ENCODE peak calls at places on chromosomes 7 and 10, in six cellular contexts. One of them, this sample, is unnamed.
A peak's percentile ranks its signal among the peaks of the same experiment; 100 is the strongest.

GRCh38 chr7:20745716-20746115 is 41.0 kb downstream of the SP8 start:
- DNase-seq in GM12878: no peak
- DNase-seq in H1: no peak
- DNase-seq in K562: no peak
- DNase-seq in HepG2: no peak
- DNase-seq in HCT116: no peak
- DNase-seq in this sample: no peak

GRCh38 chr7:43577485-43577951 is 5.4 kb upstream of the STK17A start:
- DNase-seq in K562: peak; percentile 74
- DNase-seq in HCT116: no peak
- DNase-seq in GM12878: no peak
- DNase-seq in HepG2: no peak
- DNase-seq in H1: no peak
- DNase-seq in this sample: no peak

GRCh38 chr7:124497209-124497608 is 268.4 kb downstream of the GPR37 start:
- DNase-seq in K562: no peak
- DNase-seq in H1: no peak
- DNase-seq in HepG2: no peak
- DNase-seq in GM12878: no peak
- DNase-seq in HCT116: no peak
- DNase-seq in this sample: no peak

GRCh38 chr7:92717982-92718716 is 118.2 kb downstream of the CDK6 start:
- DNase-seq in H1: no peak
- DNase-seq in GM12878: no peak
- DNase-seq in HCT116: no peak
- DNase-seq in HepG2: peak; percentile 20
- DNase-seq in K562: no peak
- DNase-seq in this sample: no peak

GRCh38 chr10:44862006-44862751 is 49.0 kb upstream of the TMEM72 start:
- DNase-seq in HCT116: no peak
- DNase-seq in H1: no peak
- DNase-seq in HepG2: no peak
- DNase-seq in GM12878: no peak
- DNase-seq in K562: no peak
- DNase-seq in this sample: no peak

GRCh38 chr10:75209325-75210192 is 1.0 kb upstream of the VDAC2 start:
- DNase-seq in HepG2: no peak
- DNase-seq in GM12878: peak; percentile 40
- DNase-seq in H1: no peak
- DNase-seq in HCT116: no peak
- DNase-seq in K562: peak; percentile 77
- DNase-seq in this sample: no peak

GRCh38 chr7:26090927-26091519 is 61.0 kb upstream of the NFE2L3 start:
- DNase-seq in HCT116: peak; percentile 59
- DNase-seq in H1: no peak
- DNase-seq in HepG2: peak; percentile 54
- DNase-seq in GM12878: peak; percentile 30
- DNase-seq in K562: peak; percentile 28
- DNase-seq in this sample: peak; percentile 78

GRCh38 chr10:132375116-132375794 is 21.7 kb upstream of the PWWP2B start:
- DNase-seq in GM12878: no peak
- DNase-seq in H1: no peak
- DNase-seq in HepG2: no peak
- DNase-seq in K562: peak; percentile 31
- DNase-seq in HCT116: no peak
- DNase-seq in this sample: no peak

GRCh38 chr10:62527019-62527827 is 153.1 kb downstream of the ZNF365 start:
- DNase-seq in HepG2: no peak
- DNase-seq in HCT116: no peak
- DNase-seq in K562: no peak
- DNase-seq in GM12878: peak; percentile 90
- DNase-seq in H1: no peak
- DNase-seq in this sample: no peak

GRCh38 chr7:134780166-134780853 is 876 bp downstream of the CALD1 start:
- DNase-seq in K562: no peak
- DNase-seq in H1: no peak
- DNase-seq in HepG2: no peak
- DNase-seq in GM12878: no peak
- DNase-seq in HCT116: no peak
- DNase-seq in this sample: no peak

DNA sequence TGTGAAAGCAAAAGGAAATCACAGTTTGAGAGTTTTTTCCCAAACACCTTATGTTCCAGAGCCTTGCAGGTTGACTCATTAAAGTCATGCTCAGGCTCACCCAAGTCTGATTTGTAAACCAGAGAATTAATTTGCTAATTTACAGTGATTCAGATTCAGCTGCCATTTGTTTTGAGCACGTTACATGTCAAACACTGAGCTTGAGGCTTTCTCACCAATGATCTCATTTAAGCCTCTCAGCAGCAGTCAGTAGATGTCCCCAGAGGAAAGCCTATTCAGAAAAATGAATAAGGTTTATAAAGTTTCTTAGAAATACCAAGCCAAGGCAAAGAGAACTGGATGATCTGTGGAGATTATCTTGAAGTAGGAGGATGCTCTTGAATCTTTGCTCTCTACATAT is 420.4 kb downstream of the HTR7 start:
- DNase-seq in H1: no peak
- DNase-seq in HepG2: no peak
- DNase-seq in K562: no peak
- DNase-seq in HCT116: no peak
- DNase-seq in GM12878: no peak
- DNase-seq in this sample: no peak
- TF ChIP-seq ZNF274 in H1: no peak
- TF ChIP-seq ZNF274 in HepG2: no peak
- TF ChIP-seq ZNF274 in K562: no peak
- TF ChIP-seq ZNF274 in HCT116: no peak
- TF ChIP-seq ZNF274 in GM12878: no peak
- TF ChIP-seq ZNF274 in this sample: no peak

DNA sequence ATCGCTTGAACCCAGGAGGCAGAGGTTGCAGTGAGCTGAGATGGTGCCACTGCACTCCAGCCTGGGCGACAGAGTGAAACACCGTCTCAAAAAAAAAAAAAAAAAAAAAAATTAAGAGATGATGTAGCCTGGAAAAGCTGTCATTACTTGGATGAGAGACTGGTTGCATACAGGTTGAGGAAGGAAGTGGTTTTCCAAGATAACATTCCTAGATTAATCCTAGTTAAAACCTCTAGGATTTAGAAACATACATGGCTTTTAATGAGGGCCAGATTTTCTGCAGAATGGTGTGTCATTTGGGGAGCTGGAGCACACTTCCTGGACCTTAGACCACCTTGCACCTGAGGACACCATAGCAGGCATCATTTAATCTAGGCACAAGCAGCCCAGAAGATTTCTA is 17.8 kb downstream of the VWA2 start:
- DNase-seq in GM12878: no peak
- DNase-seq in HCT116: no peak
- DNase-seq in HepG2: no peak
- DNase-seq in H1: no peak
- DNase-seq in K562: no peak
- DNase-seq in this sample: no peak
- TF ChIP-seq ZNF274 in GM12878: no peak
- TF ChIP-seq ZNF274 in HCT116: no peak
- TF ChIP-seq ZNF274 in HepG2: no peak
- TF ChIP-seq ZNF274 in H1: no peak
- TF ChIP-seq ZNF274 in K562: no peak
- TF ChIP-seq ZNF274 in this sample: no peak

GRCh38 chr7:17660116-17660515 is 280.2 kb downstream of the SNX13 start:
- DNase-seq in GM12878: no peak
- DNase-seq in K562: no peak
- DNase-seq in H1: no peak
- DNase-seq in HepG2: no peak
- DNase-seq in HCT116: no peak
- DNase-seq in this sample: no peak
- TF ChIP-seq ZNF274 in GM12878: no peak
- TF ChIP-seq ZNF274 in K562: no peak
- TF ChIP-seq ZNF274 in H1: no peak
- TF ChIP-seq ZNF274 in HepG2: no peak
- TF ChIP-seq ZNF274 in HCT116: no peak
- TF ChIP-seq ZNF274 in this sample: no peak

GRCh38 chr7:42055171-42055570 is 181.8 kb downstream of the GLI3 start:
- DNase-seq in HCT116: no peak
- DNase-seq in K562: no peak
- DNase-seq in HepG2: no peak
- DNase-seq in H1: no peak
- DNase-seq in GM12878: no peak
- DNase-seq in this sample: no peak
- TF ChIP-seq ZNF274 in HCT116: no peak
- TF ChIP-seq ZNF274 in K562: no peak
- TF ChIP-seq ZNF274 in HepG2: no peak
- TF ChIP-seq ZNF274 in H1: no peak
- TF ChIP-seq ZNF274 in GM12878: no peak
- TF ChIP-seq ZNF274 in this sample: no peak

GRCh38 chr7:4237296-4238235 is 444.5 kb upstream of the FOXK1 start:
- DNase-seq in HCT116: no peak
- DNase-seq in H1: no peak
- DNase-seq in K562: no peak
- DNase-seq in GM12878: no peak
- DNase-seq in HepG2: no peak
- DNase-seq in this sample: peak; percentile 47
- TF ChIP-seq ZNF274 in HCT116: no peak
- TF ChIP-seq ZNF274 in H1: no peak
- TF ChIP-seq ZNF274 in K562: no peak
- TF ChIP-seq ZNF274 in GM12878: no peak
- TF ChIP-seq ZNF274 in HepG2: no peak
- TF ChIP-seq ZNF274 in this sample: no peak